ENCODE peak calls at places on chromosome 1, in four cellular contexts. One of them, this sample, is unnamed.
A peak's percentile ranks its signal among the peaks of the same experiment; 100 is the strongest.

GRCh38 chr1:33916786-33917185 is 52.9 kb downstream of the HMGB4 start:
- DNase-seq in K562: no peak
- DNase-seq in kidney: no peak
- DNase-seq in fibroblast of lung: no peak
- DNase-seq in this sample: no peak

GRCh38 chr1:172952541-172952940 is 98.2 kb downstream of the TNFSF18 start:
- DNase-seq in K562: no peak
- DNase-seq in kidney: no peak
- DNase-seq in fibroblast of lung: peak; percentile 48
- DNase-seq in this sample: no peak

GRCh38 chr1:223750730-223751572 is 38.6 kb downstream of the CAPN2 start:
- DNase-seq in K562: no peak
- DNase-seq in kidney: no peak
- DNase-seq in fibroblast of lung: no peak
- DNase-seq in this sample: no peak

GRCh38 chr1:43349594-43350306 is 9.0 kb upstream of the CDC20 start:
- DNase-seq in K562: no peak
- DNase-seq in kidney: no peak
- DNase-seq in fibroblast of lung: peak; percentile 71
- DNase-seq in this sample: no peak

GRCh38 chr1:230167419-230167852 is 100.4 kb downstream of the GALNT2 start:
- DNase-seq in K562: peak; percentile 86
- DNase-seq in kidney: no peak
- DNase-seq in fibroblast of lung: peak; percentile 68
- DNase-seq in this sample: peak; percentile 72

GRCh38 chr1:178749581-178750166 is 24.6 kb downstream of the RALGPS2 start:
- DNase-seq in K562: no peak
- DNase-seq in kidney: no peak
- DNase-seq in fibroblast of lung: no peak
- DNase-seq in this sample: no peak

GRCh38 chr1:212500986-212501385 is 68.3 kb downstream of the NENF start:
- DNase-seq in K562: no peak
- DNase-seq in kidney: no peak
- DNase-seq in fibroblast of lung: peak; percentile 20
- DNase-seq in this sample: no peak

GRCh38 chr1:2645776-2646175 is 13.0 kb upstream of the MMEL1 start:
- DNase-seq in K562: no peak
- DNase-seq in kidney: peak; percentile 29
- DNase-seq in fibroblast of lung: no peak
- DNase-seq in this sample: no peak

GRCh38 chr1:2465371-2466269 is 10.5 kb upstream of the PLCH2 start:
- DNase-seq in K562: no peak
- DNase-seq in kidney: no peak
- DNase-seq in fibroblast of lung: no peak
- DNase-seq in this sample: no peak

GRCh38 chr1:183218039-183218618 is 32.1 kb downstream of the LAMC2 start:
- DNase-seq in K562: no peak
- DNase-seq in kidney: peak; percentile 88
- DNase-seq in fibroblast of lung: peak; percentile 47
- DNase-seq in this sample: no peak

GRCh38 chr1:57719274-57719673 is 295.4 kb upstream of the DAB1 start:
- DNase-seq in K562: no peak
- DNase-seq in kidney: no peak
- DNase-seq in fibroblast of lung: no peak
- DNase-seq in this sample: no peak
- H3K9ac ChIP-seq in K562: no peak overlapping the region
- H3K9ac ChIP-seq in kidney: no peak overlapping the region
- H3K9ac ChIP-seq in fibroblast of lung: no peak overlapping the region
- H3K9ac ChIP-seq in this sample: no peak overlapping the region

DNA sequence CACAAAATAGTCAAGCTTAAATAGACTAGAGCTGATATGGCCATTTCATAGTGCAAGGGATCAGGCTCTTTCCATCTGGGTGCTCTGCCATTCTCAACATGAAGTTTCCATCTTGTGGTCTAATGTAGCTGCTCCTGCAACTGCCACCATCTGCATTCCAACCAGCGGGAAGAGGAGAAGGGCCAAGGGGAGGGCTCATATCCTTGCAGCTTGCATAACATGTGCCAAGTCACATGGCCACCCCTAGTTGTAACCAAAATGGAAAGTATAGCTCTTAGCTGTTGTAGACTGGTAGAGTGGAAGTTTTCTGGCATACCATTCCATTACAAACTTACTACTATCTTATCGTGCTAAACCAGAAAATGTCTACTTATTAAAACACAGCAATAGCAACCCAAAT is 38.9 kb upstream of the IVNS1ABP start:
- DNase-seq in K562: no peak
- DNase-seq in kidney: no peak
- DNase-seq in fibroblast of lung: no peak
- DNase-seq in this sample: no peak
- H3K9ac ChIP-seq in K562: no peak overlapping the region
- H3K9ac ChIP-seq in kidney: no peak overlapping the region
- H3K9ac ChIP-seq in fibroblast of lung: no peak overlapping the region
- H3K9ac ChIP-seq in this sample: no peak overlapping the region

DNA sequence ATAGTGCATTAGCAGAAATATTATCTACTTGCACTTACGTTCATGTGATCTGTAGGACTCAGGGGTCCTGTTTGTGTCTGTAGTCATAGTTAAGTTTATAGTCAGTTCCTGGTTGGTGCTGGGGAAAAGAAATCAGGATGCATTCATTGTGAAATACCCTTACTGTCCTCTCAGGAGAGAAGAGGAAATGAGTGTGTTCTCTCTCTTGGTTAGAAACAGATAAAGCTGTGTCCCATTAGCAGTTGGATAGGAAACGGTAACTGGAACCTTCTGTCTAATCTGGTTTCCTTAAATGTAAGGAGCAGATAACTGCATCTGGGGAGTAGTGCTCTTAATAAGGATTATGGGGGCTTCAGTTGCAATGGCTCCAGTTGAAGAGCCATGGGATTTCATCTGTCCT is 8.9 kb downstream of the SDCCAG8 start:
- DNase-seq in K562: no peak
- DNase-seq in kidney: no peak
- DNase-seq in fibroblast of lung: peak; percentile 67
- DNase-seq in this sample: no peak
- H3K9ac ChIP-seq in K562: no peak overlapping the region
- H3K9ac ChIP-seq in kidney: no peak overlapping the region
- H3K9ac ChIP-seq in fibroblast of lung: no peak overlapping the region
- H3K9ac ChIP-seq in this sample: no peak overlapping the region

GRCh38 chr1:220219136-220219442 is 53.2 kb downstream of the RAB3GAP2 start:
- DNase-seq in K562: no peak
- DNase-seq in kidney: no peak
- DNase-seq in fibroblast of lung: no peak
- DNase-seq in this sample: no peak
- H3K9ac ChIP-seq in K562: no peak overlapping the region
- H3K9ac ChIP-seq in kidney: no peak overlapping the region
- H3K9ac ChIP-seq in fibroblast of lung: no peak overlapping the region
- H3K9ac ChIP-seq in this sample: no peak overlapping the region

GRCh38 chr1:160080381-160081100 is 797 bp upstream of the KCNJ9 start:
- DNase-seq in K562: no peak
- DNase-seq in kidney: peak; percentile 14
- DNase-seq in fibroblast of lung: no peak
- DNase-seq in this sample: no peak
- H3K9ac ChIP-seq in K562: no peak overlapping the region
- H3K9ac ChIP-seq in kidney: no peak overlapping the region
- H3K9ac ChIP-seq in fibroblast of lung: no peak overlapping the region
- H3K9ac ChIP-seq in this sample: no peak overlapping the region

DNA sequence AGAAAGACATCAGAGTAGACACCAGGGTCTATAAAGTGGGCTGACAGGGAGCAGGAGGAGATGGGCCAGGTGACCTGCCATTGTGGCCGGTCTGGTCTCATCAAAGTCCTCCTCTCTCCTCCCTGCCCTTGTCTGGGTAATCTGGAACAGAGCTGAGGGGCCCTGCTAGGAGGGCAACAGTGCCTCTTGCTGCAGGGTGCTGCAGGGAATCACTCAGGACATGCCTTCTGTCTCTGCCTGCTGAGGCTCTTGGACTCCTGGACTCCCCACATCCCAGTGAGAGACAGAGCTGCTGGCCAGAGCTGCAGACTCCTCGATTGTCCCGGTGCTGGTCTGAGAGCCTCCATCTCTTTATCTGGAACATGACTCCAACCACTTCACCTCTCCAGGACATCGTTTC is 366.1 kb upstream of the DUSP10 start:
- DNase-seq in K562: no peak
- DNase-seq in kidney: no peak
- DNase-seq in fibroblast of lung: no peak
- DNase-seq in this sample: no peak
- H3K9ac ChIP-seq in K562: no peak overlapping the region
- H3K9ac ChIP-seq in kidney: no peak overlapping the region
- H3K9ac ChIP-seq in fibroblast of lung: no peak overlapping the region
- H3K9ac ChIP-seq in this sample: no peak overlapping the region

DNA sequence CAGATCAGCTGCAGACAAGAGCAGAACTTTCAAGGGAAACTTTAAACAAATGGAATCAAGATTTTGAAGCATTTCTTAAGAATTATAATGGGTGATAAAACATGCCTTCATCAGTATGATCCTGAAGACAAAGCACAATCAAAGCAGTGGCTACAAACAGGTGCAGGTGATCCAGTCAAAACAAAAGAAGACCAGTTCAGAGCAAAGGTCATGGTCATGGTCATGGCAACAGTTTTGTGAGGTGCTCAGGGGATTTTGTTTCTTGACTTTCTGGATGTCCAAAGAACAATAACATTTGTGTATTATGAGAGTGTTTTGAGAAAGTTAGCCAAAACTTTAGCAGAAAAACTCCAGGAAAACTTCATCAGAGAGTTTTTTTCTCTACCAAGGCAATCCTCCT is 681.7 kb upstream of the PTBP2 start:
- DNase-seq in K562: no peak
- DNase-seq in kidney: no peak
- DNase-seq in fibroblast of lung: no peak
- DNase-seq in this sample: no peak
- H3K9ac ChIP-seq in K562: no peak overlapping the region
- H3K9ac ChIP-seq in kidney: no peak overlapping the region
- H3K9ac ChIP-seq in fibroblast of lung: no peak overlapping the region
- H3K9ac ChIP-seq in this sample: no peak overlapping the region

DNA sequence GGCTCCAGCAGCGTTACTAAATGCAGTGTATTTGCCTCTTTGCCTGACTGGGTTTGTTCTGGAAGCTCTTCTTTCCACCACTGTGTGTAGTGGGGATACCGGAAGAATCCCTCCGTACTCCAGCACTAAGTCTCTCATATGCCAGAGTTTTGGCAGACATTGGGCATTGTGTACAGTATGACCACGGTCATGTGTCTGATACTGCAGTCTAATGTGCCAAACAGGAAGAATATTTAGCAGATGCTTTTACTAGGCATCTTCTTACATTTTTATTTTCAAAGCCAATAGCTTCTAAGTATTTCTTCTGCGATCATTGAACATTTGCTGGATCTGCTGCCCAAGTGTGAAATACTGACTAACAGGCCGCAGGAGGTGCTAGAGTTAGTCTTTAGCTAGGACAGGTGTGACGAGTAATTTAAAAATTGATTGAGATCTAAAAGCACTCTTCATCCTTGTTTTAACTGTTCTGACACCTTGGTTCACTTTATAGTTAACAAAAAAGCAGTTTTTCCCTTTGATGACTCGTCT is 658 bp upstream of the FAM78B start:
- DNase-seq in K562: no peak
- DNase-seq in kidney: no peak
- DNase-seq in fibroblast of lung: no peak
- DNase-seq in this sample: no peak
- H3K9ac ChIP-seq in K562: peak overlapping the region; percentile 53
- H3K9ac ChIP-seq in kidney: no peak overlapping the region
- H3K9ac ChIP-seq in fibroblast of lung: no peak overlapping the region
- H3K9ac ChIP-seq in this sample: no peak overlapping the region

DNA sequence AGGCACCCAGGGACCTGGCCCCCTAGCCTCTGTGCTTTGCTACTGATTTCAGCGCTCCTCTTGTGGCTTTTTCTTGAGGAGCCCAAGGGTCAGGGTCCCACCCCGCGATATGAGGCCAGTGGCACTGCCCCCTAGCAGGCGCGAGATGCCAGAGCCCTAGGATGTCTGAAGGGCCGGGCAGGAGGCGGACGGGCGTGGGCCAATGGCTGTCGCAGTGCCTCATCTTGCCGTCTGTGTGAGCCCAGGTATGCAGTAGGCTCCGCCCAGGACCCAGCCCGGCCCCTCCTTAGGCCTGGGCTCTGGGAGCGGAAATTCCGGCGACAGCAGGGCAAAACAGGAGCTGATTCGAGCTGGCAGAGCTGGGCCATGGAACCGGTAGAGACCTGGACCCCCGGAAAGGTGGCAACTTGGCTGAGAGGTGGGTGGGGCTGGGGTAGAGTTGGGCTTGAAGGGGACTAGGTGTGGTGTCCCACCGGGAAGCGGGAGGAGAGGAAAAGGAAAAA is at the start of gene CNKSR1:
- DNase-seq in K562: no peak
- DNase-seq in kidney: peak; percentile 86
- DNase-seq in fibroblast of lung: no peak
- DNase-seq in this sample: peak; percentile 98
- H3K9ac ChIP-seq in K562: peak within 1 kb of the TSS; percentile 87
- H3K9ac ChIP-seq in kidney: no peak within 1 kb of the TSS
- H3K9ac ChIP-seq in fibroblast of lung: no peak within 1 kb of the TSS
- H3K9ac ChIP-seq in this sample: peak within 1 kb of the TSS; percentile 72

GRCh38 chr1:1442069-1442770 is 6.7 kb downstream of the VWA1 start:
- DNase-seq in K562: no peak
- DNase-seq in kidney: peak; percentile 74
- DNase-seq in fibroblast of lung: no peak
- DNase-seq in this sample: no peak

GRCh38 chr1:1438531-1439381 is 3.3 kb downstream of the VWA1 start:
- DNase-seq in K562: no peak
- DNase-seq in kidney: peak; percentile 75
- DNase-seq in fibroblast of lung: no peak
- DNase-seq in this sample: no peak

GRCh38 chr1:1440941-1441888 is 5.7 kb downstream of the VWA1 start:
- DNase-seq in K562: peak; percentile 94
- DNase-seq in kidney: peak; percentile 82
- DNase-seq in fibroblast of lung: no peak
- DNase-seq in this sample: peak; percentile 76

GRCh38 chr1:1439550-1440261 is 4.2 kb downstream of the VWA1 start:
- DNase-seq in K562: no peak
- DNase-seq in kidney: no peak
- DNase-seq in fibroblast of lung: no peak
- DNase-seq in this sample: peak; percentile 53

GRCh38 chr1:1440262-1440772 is 4.8 kb downstream of the VWA1 start:
- DNase-seq in K562: no peak
- DNase-seq in kidney: no peak
- DNase-seq in fibroblast of lung: no peak
- DNase-seq in this sample: no peak
- H3K9ac ChIP-seq in K562: peak overlapping the region; percentile 84
- H3K9ac ChIP-seq in kidney: no peak overlapping the region
- H3K9ac ChIP-seq in fibroblast of lung: no peak overlapping the region
- H3K9ac ChIP-seq in this sample: no peak overlapping the region

This sample was measured in endodermal cell.